ENCODE peak calls at places on chromosomes 7 and 10, in five cellular contexts. One of them, this sample, is unnamed.

GRCh38 chr7:36475371-36475770 is 85.7 kb downstream of the ANLN start:
- DNase-seq in A549: peak
- DNase-seq in IMR-90: no peak
- DNase-seq in HepG2: no peak
- DNase-seq in K562: no peak
- DNase-seq in this sample: no peak

GRCh38 chr10:78937800-78938694 is 130.7 kb upstream of the ZMIZ1 start:
- DNase-seq in A549: no peak
- DNase-seq in IMR-90: no peak
- DNase-seq in HepG2: peak
- DNase-seq in K562: peak
- DNase-seq in this sample: no peak

GRCh38 chr10:12549297-12549696 is 199.9 kb downstream of the CAMK1D start:
- DNase-seq in A549: peak
- DNase-seq in IMR-90: no peak
- DNase-seq in HepG2: no peak
- DNase-seq in K562: peak
- DNase-seq in this sample: no peak

GRCh38 chr10:101246639-101247038 is 17.4 kb upstream of the LBX1 start:
- DNase-seq in A549: no peak
- DNase-seq in IMR-90: no peak
- DNase-seq in HepG2: no peak
- DNase-seq in K562: no peak
- DNase-seq in this sample: no peak

GRCh38 chr7:28296571-28297483 is 115.5 kb upstream of the CREB5 start:
- DNase-seq in A549: peak
- DNase-seq in IMR-90: peak
- DNase-seq in HepG2: no peak
- DNase-seq in K562: peak
- DNase-seq in this sample: peak

GRCh38 chr10:87659571-87660483 is at the start of gene PAPSS2:
- DNase-seq in A549: peak
- DNase-seq in IMR-90: peak
- DNase-seq in HepG2: no peak
- DNase-seq in K562: no peak
- DNase-seq in this sample: peak

GRCh38 chr10:43394868-43395267 is 14.1 kb downstream of the HNRNPF start:
- DNase-seq in A549: no peak
- DNase-seq in IMR-90: no peak
- DNase-seq in HepG2: no peak
- DNase-seq in K562: no peak
- DNase-seq in this sample: no peak

GRCh38 chr7:112630565-112630964 is 149.8 kb downstream of the LSMEM1 start:
- DNase-seq in A549: peak
- DNase-seq in IMR-90: peak
- DNase-seq in HepG2: no peak
- DNase-seq in K562: no peak
- DNase-seq in this sample: no peak

GRCh38 chr10:21944727-21945386 is 58.7 kb downstream of the DNAJC1 start:
- DNase-seq in A549: no peak
- DNase-seq in IMR-90: no peak
- DNase-seq in HepG2: no peak
- DNase-seq in K562: peak
- DNase-seq in this sample: no peak

GRCh38 chr7:151013728-151014497 is 10.4 kb downstream of the ATG9B start:
- DNase-seq in A549: no peak
- DNase-seq in IMR-90: peak
- DNase-seq in HepG2: no peak
- DNase-seq in K562: no peak
- DNase-seq in this sample: no peak

GRCh38 chr7:2824678-2825461 is 19.2 kb downstream of the GNA12 start:
- DNase-seq in A549: no peak
- DNase-seq in IMR-90: peak
- DNase-seq in HepG2: no peak
- DNase-seq in K562: no peak
- DNase-seq in this sample: no peak

GRCh38 chr10:122132331-122132755 is 138.8 kb upstream of the BTBD16 start:
- DNase-seq in A549: no peak
- DNase-seq in IMR-90: no peak
- DNase-seq in HepG2: no peak
- DNase-seq in K562: no peak
- DNase-seq in this sample: no peak

GRCh38 chr7:27962250-27962649 is 218.3 kb downstream of the JAZF1 start:
- DNase-seq in A549: no peak
- DNase-seq in IMR-90: peak
- DNase-seq in HepG2: no peak
- DNase-seq in K562: no peak
- DNase-seq in this sample: no peak

GRCh38 chr10:29636178-29636577 is 1.4 kb upstream of the SVIL start:
- DNase-seq in A549: peak
- DNase-seq in IMR-90: peak
- DNase-seq in HepG2: no peak
- DNase-seq in K562: no peak
- DNase-seq in this sample: no peak

GRCh38 chr10:126243976-126244375 is 144.3 kb downstream of the ADAM12 start:
- DNase-seq in A549: no peak
- DNase-seq in IMR-90: peak
- DNase-seq in HepG2: no peak
- DNase-seq in K562: no peak
- DNase-seq in this sample: no peak

GRCh38 chr7:112495820-112496462 is 15.2 kb downstream of the LSMEM1 start:
- DNase-seq in A549: peak
- DNase-seq in IMR-90: peak
- DNase-seq in HepG2: peak
- DNase-seq in K562: peak
- DNase-seq in this sample: peak

GRCh38 chr7:150383710-150384397 is 4.7 kb downstream of the ZNF775 start:
- DNase-seq in A549: no peak
- DNase-seq in IMR-90: no peak
- DNase-seq in HepG2: peak
- DNase-seq in K562: peak
- DNase-seq in this sample: no peak

GRCh38 chr7:5633161-5634106 is 148.0 kb downstream of the RNF216 start:
- DNase-seq in A549: no peak
- DNase-seq in IMR-90: no peak
- DNase-seq in HepG2: no peak
- DNase-seq in K562: no peak
- DNase-seq in this sample: no peak

GRCh38 chr7:379456-380225 is 89.7 kb downstream of the FOXL3 start:
- DNase-seq in A549: no peak
- DNase-seq in IMR-90: no peak
- DNase-seq in HepG2: no peak
- DNase-seq in K562: no peak
- DNase-seq in this sample: no peak

DNA sequence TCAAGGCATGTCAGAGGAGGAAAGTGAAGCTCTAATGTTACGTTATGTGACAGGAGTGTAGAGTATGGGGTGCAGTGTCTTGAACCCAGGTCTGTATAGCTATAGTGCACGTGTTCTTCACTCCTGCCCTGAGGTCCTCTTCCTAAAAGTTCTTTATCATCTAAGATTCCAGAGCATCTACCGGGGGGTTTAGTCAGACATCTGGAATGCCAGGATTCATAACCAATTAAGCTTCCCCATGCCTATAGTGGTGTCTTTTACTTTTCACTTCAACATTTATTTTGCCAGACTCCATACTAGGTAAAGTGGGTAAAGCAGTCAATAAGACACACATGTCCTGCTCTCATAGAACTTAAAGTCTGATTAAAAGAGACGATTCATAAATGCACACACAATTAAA is 22.4 kb downstream of the PPP1R3C start:
- DNase-seq in A549: no peak
- DNase-seq in IMR-90: peak
- DNase-seq in HepG2: no peak
- DNase-seq in K562: no peak
- DNase-seq in this sample: no peak
- TF ChIP-seq BHLHE40 in A549: no peak
- TF ChIP-seq BHLHE40 in IMR-90: peak
- TF ChIP-seq BHLHE40 in HepG2: no peak
- TF ChIP-seq BHLHE40 in K562: no peak
- TF ChIP-seq BHLHE40 in this sample: no peak

GRCh38 chr10:63986536-63986935 is 465.3 kb downstream of the REEP3 start:
- DNase-seq in A549: no peak
- DNase-seq in IMR-90: no peak
- DNase-seq in HepG2: no peak
- DNase-seq in K562: no peak
- DNase-seq in this sample: no peak
- TF ChIP-seq BHLHE40 in A549: no peak
- TF ChIP-seq BHLHE40 in IMR-90: no peak
- TF ChIP-seq BHLHE40 in HepG2: no peak
- TF ChIP-seq BHLHE40 in K562: no peak
- TF ChIP-seq BHLHE40 in this sample: no peak

GRCh38 chr10:73232887-73233286 is 14.2 kb downstream of the DNAJC9 start:
- DNase-seq in A549: peak
- DNase-seq in IMR-90: no peak
- DNase-seq in HepG2: no peak
- DNase-seq in K562: peak
- DNase-seq in this sample: peak
- TF ChIP-seq BHLHE40 in A549: no peak
- TF ChIP-seq BHLHE40 in IMR-90: no peak
- TF ChIP-seq BHLHE40 in HepG2: no peak
- TF ChIP-seq BHLHE40 in K562: peak
- TF ChIP-seq BHLHE40 in this sample: no peak

GRCh38 chr10:48274636-48275035 is at the start of gene FRMPD2:
- DNase-seq in A549: no peak
- DNase-seq in IMR-90: no peak
- DNase-seq in HepG2: no peak
- DNase-seq in K562: no peak
- DNase-seq in this sample: no peak
- TF ChIP-seq BHLHE40 in A549: no peak
- TF ChIP-seq BHLHE40 in IMR-90: no peak
- TF ChIP-seq BHLHE40 in HepG2: no peak
- TF ChIP-seq BHLHE40 in K562: no peak
- TF ChIP-seq BHLHE40 in this sample: no peak

GRCh38 chr7:154519229-154519628 is 467.0 kb downstream of the DPP6 start:
- DNase-seq in A549: no peak
- DNase-seq in IMR-90: no peak
- DNase-seq in HepG2: no peak
- DNase-seq in K562: no peak
- DNase-seq in this sample: no peak
- TF ChIP-seq BHLHE40 in A549: no peak
- TF ChIP-seq BHLHE40 in IMR-90: no peak
- TF ChIP-seq BHLHE40 in HepG2: no peak
- TF ChIP-seq BHLHE40 in K562: no peak
- TF ChIP-seq BHLHE40 in this sample: no peak

GRCh38 chr7:101486764-101487458 is 124.2 kb downstream of the COL26A1 start:
- DNase-seq in A549: peak
- DNase-seq in IMR-90: no peak
- DNase-seq in HepG2: no peak
- DNase-seq in K562: no peak
- DNase-seq in this sample: no peak
- TF ChIP-seq BHLHE40 in A549: no peak
- TF ChIP-seq BHLHE40 in IMR-90: no peak
- TF ChIP-seq BHLHE40 in HepG2: no peak
- TF ChIP-seq BHLHE40 in K562: no peak
- TF ChIP-seq BHLHE40 in this sample: no peak

GRCh38 chr7:158261362-158262235 is 326.0 kb downstream of the PTPRN2 start:
- DNase-seq in A549: no peak
- DNase-seq in IMR-90: no peak
- DNase-seq in HepG2: no peak
- DNase-seq in K562: no peak
- DNase-seq in this sample: no peak

GRCh38 chr7:158263964-158264748 is 323.5 kb downstream of the PTPRN2 start:
- DNase-seq in A549: no peak
- DNase-seq in IMR-90: no peak
- DNase-seq in HepG2: peak
- DNase-seq in K562: no peak
- DNase-seq in this sample: no peak

GRCh38 chr7:158264881-158265742 is 322.5 kb downstream of the PTPRN2 start:
- DNase-seq in A549: no peak
- DNase-seq in IMR-90: no peak
- DNase-seq in HepG2: no peak
- DNase-seq in K562: no peak
- DNase-seq in this sample: no peak

GRCh38 chr7:158262284-158263109 is 325.1 kb downstream of the PTPRN2 start:
- DNase-seq in A549: no peak
- DNase-seq in IMR-90: no peak
- DNase-seq in HepG2: no peak
- DNase-seq in K562: no peak
- DNase-seq in this sample: no peak

GRCh38 chr7:158263110-158263963 is 324.3 kb downstream of the PTPRN2 start:
- DNase-seq in A549: no peak
- DNase-seq in IMR-90: no peak
- DNase-seq in HepG2: peak
- DNase-seq in K562: no peak
- DNase-seq in this sample: no peak
- TF ChIP-seq BHLHE40 in A549: no peak
- TF ChIP-seq BHLHE40 in IMR-90: no peak
- TF ChIP-seq BHLHE40 in HepG2: no peak
- TF ChIP-seq BHLHE40 in K562: no peak
- TF ChIP-seq BHLHE40 in this sample: no peak

This sample was measured in HEK293T.